ENCODE peak calls at places on chromosome 22, in ten cellular contexts. G is MM.1S, E is cardiac fibroblast, U is RWPE1, A is HS-5, R is NCI-H187, V is GM04504, Q is Peyer's patch, N is head of caudate nucleus, H is COLO829. C is an unnamed sample.

GRCh38 chr22:27919943-27920755 is 1.1 kb upstream of the PITPNB start:
- DNase-seq in V (peak; percentile 36), E (peak; percentile 81), A (peak; percentile 58), Q (peak; percentile 50), R (no peak), G (no peak), N (no peak), H (no peak), U (no peak), C (peak; percentile 58)

GRCh38 chr22:21951931-21952465 is 650 bp downstream of the PPM1F start:
- DNase-seq in G (peak; percentile 15), V (no peak), H (no peak), N (peak; percentile 53), U (no peak), A (no peak), E (peak; percentile 56), Q (no peak), R (no peak), C (peak; percentile 24)

GRCh38 chr22:37442537-37442936 is 15.3 kb upstream of the ELFN2 start:
- DNase-seq in R (no peak), E (peak; percentile 57), N (no peak), A (no peak), H (peak; percentile 56), G (no peak), V (no peak), U (peak; percentile 40), Q (no peak), C (peak; percentile 77)

GRCh38 chr22:46578251-46578823 is 40.9 kb upstream of the CELSR1 start:
- DNase-seq in E (no peak), N (no peak), Q (peak; percentile 53), V (no peak), R (no peak), A (no peak), G (no peak), H (no peak), U (no peak), C (no peak)

GRCh38 chr22:44045171-44045570 is 21.1 kb downstream of the PARVB start:
- DNase-seq in A (no peak), R (no peak), H (no peak), Q (no peak), G (no peak), N (no peak), E (no peak), V (no peak), U (no peak), C (no peak)

GRCh38 chr22:25942126-25942988 is 200.4 kb downstream of the MYO18B start:
- DNase-seq in H (no peak), V (no peak), G (no peak), Q (no peak), R (no peak), A (no peak), U (no peak), N (no peak), E (no peak), C (no peak)

GRCh38 chr22:31585161-31585859 is 76.7 kb downstream of the PISD start:
- DNase-seq in E (peak; percentile 69), V (peak; percentile 10), H (no peak), A (no peak), R (no peak), N (no peak), Q (peak; percentile 27), G (no peak), U (no peak), C (peak; percentile 93)

GRCh38 chr22:48161354-48161753 is 1398.9 kb downstream of the TBC1D22A start:
- DNase-seq in U (no peak), R (no peak), E (no peak), H (no peak), N (no peak), Q (no peak), A (no peak), V (no peak), G (no peak), C (no peak)

GRCh38 chr22:22552630-22553029 is 6.4 kb downstream of the PRAME start:
- DNase-seq in Q (no peak), G (no peak), N (no peak), E (peak; percentile 12), U (no peak), R (no peak), A (no peak), V (no peak), H (no peak), C (no peak)

GRCh38 chr22:39287076-39287743 is 32.2 kb downstream of the RPL3 start:
- DNase-seq in N (no peak), G (peak; percentile 41), H (no peak), V (no peak), A (no peak), Q (peak; percentile 73), U (no peak), R (no peak), E (no peak), C (peak; percentile 73)

GRCh38 chr22:20080776-20081654 is 974 bp downstream of the DGCR8 start:
- DNase-seq in N (no peak), Q (no peak), R (no peak), V (peak; percentile 24), E (peak; percentile 55), G (peak; percentile 19), H (peak; percentile 28), A (peak; percentile 45), U (peak; percentile 27), C (peak; percentile 51)

GRCh38 chr22:47030881-47031627 is 268.6 kb downstream of the TBC1D22A start:
- DNase-seq in E (no peak), U (no peak), R (no peak), Q (no peak), G (no peak), H (no peak), V (peak; percentile 74), A (no peak), N (no peak), C (no peak)

GRCh38 chr22:49201046-49201970 is 626.4 kb downstream of the BRD1 start:
- DNase-seq in G (no peak), V (no peak), R (no peak), N (peak; percentile 31), U (no peak), Q (peak; percentile 25), H (no peak), E (no peak), A (no peak), C (no peak)

GRCh38 chr22:26429458-26430238 is 588 bp downstream of the ASPHD2 start:
- DNase-seq in V (no peak), H (no peak), A (no peak), N (no peak), Q (peak; percentile 52), R (no peak), G (no peak), E (no peak), U (no peak), C (no peak)

GRCh38 chr22:24208012-24208749 is 26.9 kb downstream of the SUSD2 start:
- DNase-seq in H (peak; percentile 92), V (peak; percentile 90), E (peak; percentile 98), A (peak; percentile 97), U (peak; percentile 79), N (no peak), R (no peak), Q (no peak), G (no peak), C (peak; percentile 100)

GRCh38 chr22:25668437-25668836 is 73.6 kb upstream of the MYO18B start:
- DNase-seq in A (peak; percentile 3), H (no peak), G (no peak), U (no peak), R (no peak), N (no peak), E (peak; percentile 91), Q (no peak), V (no peak), C (peak; percentile 56)

GRCh38 chr22:46058591-46059519 is 81.9 kb upstream of the WNT7B start:
- DNase-seq in G (no peak), U (no peak), R (no peak), H (no peak), A (no peak), V (no peak), Q (peak; percentile 46), N (peak; percentile 59), E (no peak), C (no peak)

GRCh38 chr22:32042924-32043323 is at the start of gene SLC5A1:
- DNase-seq in H (no peak), G (no peak), E (no peak), N (no peak), U (peak; percentile 12), V (no peak), A (no peak), R (no peak), Q (peak; percentile 93), C (no peak)